ENCODE peak calls at places on chromosomes 5 and 9, in seven cellular contexts. B is tibial artery, Q is OCI-LY7, P is heart right ventricle, V is pancreas, C is PC-3, F is IMR-90. N is an unnamed sample.

GRCh38 chr5:15763754-15764153 is 263.8 kb downstream of the FBXL7 start:
- DNase-seq in F (peak; percentile 51), P (no peak), Q (no peak), V (no peak), B (no peak), C (no peak), N (no peak)

GRCh38 chr5:181217111-181217804 is 5.8 kb upstream of the TRIM41 start:
- DNase-seq in V (peak; percentile 52), F (peak; percentile 55), P (peak; percentile 44), Q (peak; percentile 82), C (peak; percentile 48), B (peak; percentile 79), N (peak; percentile 89)

GRCh38 chr9:80516678-80517077 is 944.9 kb downstream of the TLE4 start:
- DNase-seq in P (no peak), V (no peak), Q (no peak), C (no peak), B (no peak), F (no peak), N (no peak)

GRCh38 chr5:122180146-122180712 is 50.9 kb downstream of the ZNF474 start:
- DNase-seq in B (no peak), F (no peak), C (no peak), Q (no peak), V (no peak), P (no peak), N (no peak)

GRCh38 chr5:148740966-148741742 is 85.3 kb upstream of the ADRB2 start:
- DNase-seq in B (no peak), V (no peak), P (no peak), Q (peak; percentile 58), F (peak; percentile 85), C (peak; percentile 96), N (no peak)

GRCh38 chr5:90747175-90747574 is 188.6 kb downstream of the ADGRV1 start:
- DNase-seq in Q (no peak), F (no peak), P (no peak), B (no peak), C (peak; percentile 82), V (no peak), N (no peak)

GRCh38 chr5:149913449-149914419 is 30.9 kb downstream of the PDE6A start:
- DNase-seq in F (no peak), C (no peak), Q (peak; percentile 16), B (no peak), V (no peak), P (no peak), N (no peak)

GRCh38 chr9:78370991-78371390 is 74.1 kb downstream of the PSAT1 start:
- DNase-seq in C (peak; percentile 23), P (no peak), Q (no peak), V (no peak), F (no peak), B (no peak), N (no peak)

GRCh38 chr9:125785187-125785840 is 38.1 kb downstream of the PBX3 start:
- DNase-seq in C (no peak), V (no peak), P (no peak), F (no peak), Q (no peak), B (no peak), N (no peak)

GRCh38 chr5:96433066-96433447 is at the start of gene PCSK1:
- DNase-seq in C (no peak), F (no peak), B (no peak), P (no peak), Q (no peak), V (no peak), N (no peak)

GRCh38 chr5:138573949-138574670 is 1.1 kb downstream of the HSPA9 start:
- DNase-seq in F (peak; percentile 52), Q (peak; percentile 35), V (no peak), B (no peak), C (peak; percentile 16), P (no peak), N (no peak)

GRCh38 chr5:170501931-170502330 is 1.9 kb upstream of the KCNIP1 start:
- DNase-seq in F (no peak), B (no peak), Q (no peak), P (no peak), V (no peak), C (no peak), N (no peak)

GRCh38 chr9:109264865-109265532 is 55.9 kb downstream of the EPB41L4B start:
- DNase-seq in P (peak; percentile 25), V (peak; percentile 85), F (no peak), B (no peak), C (peak; percentile 47), Q (no peak), N (no peak)

GRCh38 chr9:96688215-96688614 is 33.1 kb upstream of the PRXL2C start:
- DNase-seq in B (no peak), P (no peak), C (no peak), V (no peak), Q (no peak), F (no peak), N (no peak)

GRCh38 chr9:107685399-107685798 is 195.8 kb upstream of the KLF4 start:
- DNase-seq in F (no peak), Q (no peak), V (no peak), P (no peak), B (no peak), C (no peak), N (no peak)

GRCh38 chr5:134578578-134579283 is 53.3 kb downstream of the JADE2 start:
- DNase-seq in Q (no peak), P (no peak), F (no peak), B (peak; percentile 63), C (no peak), V (no peak), N (peak; percentile 73)

GRCh38 chr9:115999498-115999897 is 154.1 kb upstream of the PAPPA start:
- DNase-seq in C (peak; percentile 81), Q (no peak), P (no peak), F (peak; percentile 73), B (no peak), V (no peak), N (no peak)

GRCh38 chr9:128824911-128825310 is 4.7 kb downstream of the SPOUT1 start:
- DNase-seq in P (no peak), C (no peak), V (no peak), Q (no peak), B (no peak), F (no peak), N (no peak)

GRCh38 chr9:128828267-128828666 is 1.3 kb downstream of the SPOUT1 start:
- DNase-seq in F (no peak), Q (no peak), C (no peak), B (no peak), P (no peak), V (no peak), N (no peak)

GRCh38 chr9:128823362-128823902 is 5.1 kb downstream of the ENDOG start:
- DNase-seq in P (no peak), B (no peak), C (no peak), F (no peak), Q (no peak), V (no peak), N (no peak)

GRCh38 chr9:128823903-128824406 is 5.6 kb downstream of the SPOUT1 start:
- DNase-seq in V (no peak), F (no peak), C (no peak), Q (no peak), P (no peak), B (no peak), N (no peak)

GRCh38 chr9:128825923-128826702 is 3.5 kb downstream of the SPOUT1 start:
- DNase-seq in C (no peak), P (no peak), V (no peak), Q (no peak), B (no peak), F (no peak), N (no peak)
- TF ChIP-seq CTCF in C (no peak), P (no peak), V (no peak), Q (no peak), B (no peak), F (no peak), N (no peak)

DNA sequence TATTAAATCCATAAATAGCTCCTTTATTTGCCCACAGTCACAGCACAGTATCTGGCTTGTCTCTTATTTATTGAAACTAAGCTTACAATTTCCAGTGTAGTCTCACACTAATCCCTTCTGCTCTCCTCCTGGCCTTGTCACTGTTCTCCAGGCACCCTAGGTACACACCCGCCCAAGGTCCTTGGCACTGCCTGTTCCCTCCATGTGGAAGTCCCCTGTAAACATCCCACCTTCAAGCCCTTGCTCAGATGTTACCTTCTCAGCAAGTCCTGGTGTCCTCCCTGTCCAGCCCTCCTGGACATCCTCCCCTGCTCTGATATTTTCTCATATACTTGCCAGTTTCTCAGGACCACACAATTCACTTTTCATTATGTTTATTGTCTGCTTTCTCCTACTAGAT is 44.2 kb upstream of the CFAP157 start:
- DNase-seq in B (no peak), P (no peak), F (no peak), C (no peak), V (no peak), Q (no peak), N (no peak)
- H3K27ac ChIP-seq in B (no peak overlapping the region), P (no peak overlapping the region), F (no peak overlapping the region), C (no peak overlapping the region), V (no peak overlapping the region), Q (no peak overlapping the region), N (no peak overlapping the region)

DNA sequence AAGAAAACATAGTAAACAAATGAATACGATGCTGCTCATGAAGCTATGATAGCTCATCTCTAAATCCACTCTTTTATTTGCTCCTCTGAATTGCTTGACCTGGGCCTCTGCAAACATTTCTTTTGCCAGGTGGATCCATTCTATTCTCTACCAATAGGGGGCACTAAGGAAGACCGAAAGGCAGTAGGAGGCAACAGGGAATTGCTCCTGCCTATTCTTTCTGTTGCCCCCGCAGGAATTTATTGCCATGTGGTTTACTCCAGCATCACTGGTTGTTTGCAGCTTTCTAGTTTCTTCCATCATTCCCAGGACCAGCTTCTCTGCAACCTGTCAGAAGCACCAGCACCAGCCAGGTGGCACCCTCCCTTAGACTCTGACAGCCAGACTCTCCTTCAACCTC is 5.3 kb downstream of the GAPT start:
- DNase-seq in Q (no peak), B (no peak), C (no peak), P (no peak), V (no peak), F (no peak), N (no peak)
- TF ChIP-seq CTCF in Q (peak; percentile 58), B (no peak), C (peak; percentile 30), P (peak; percentile 38), V (no peak), F (peak; percentile 1), N (peak; percentile 10)

GRCh38 chr5:8061140-8061469 is 192.2 kb downstream of the MTRR start:
- DNase-seq in Q (no peak), V (no peak), P (no peak), F (no peak), C (no peak), B (no peak), N (no peak)

GRCh38 chr5:8060235-8061139 is 191.5 kb downstream of the MTRR start:
- DNase-seq in P (no peak), V (no peak), F (no peak), Q (no peak), C (no peak), B (no peak), N (peak; percentile 73)

GRCh38 chr5:8058626-8059180 is 189.8 kb downstream of the MTRR start:
- DNase-seq in F (no peak), Q (no peak), P (no peak), V (no peak), C (no peak), B (no peak), N (no peak)

GRCh38 chr5:8059337-8059736 is 190.4 kb downstream of the MTRR start:
- DNase-seq in P (no peak), Q (no peak), V (no peak), F (no peak), B (no peak), C (no peak), N (no peak)

DNA sequence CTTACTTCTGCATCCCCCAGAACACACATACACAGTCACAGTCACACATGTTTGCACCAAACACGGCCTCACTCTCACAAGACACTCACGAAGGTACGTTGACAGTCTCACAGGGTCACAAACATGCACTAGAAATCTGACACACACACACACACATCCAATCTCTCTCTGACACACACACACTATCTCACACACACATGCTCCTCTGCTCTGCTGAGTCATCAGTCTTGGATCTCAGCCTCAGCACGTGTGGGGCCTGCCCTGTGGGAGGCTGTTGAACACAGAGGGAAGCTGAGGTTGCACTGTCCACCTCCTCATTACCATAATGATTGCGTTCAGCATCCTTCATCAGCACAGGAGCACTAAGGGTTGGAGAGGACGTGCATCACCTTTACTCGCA is 188.8 kb downstream of the MTRR start:
- DNase-seq in V (no peak), P (no peak), Q (no peak), C (peak; percentile 25), B (no peak), F (peak; percentile 56), N (no peak)
- H3K27ac ChIP-seq in V (no peak overlapping the region), P (no peak overlapping the region), Q (no peak overlapping the region), C (no peak overlapping the region), B (no peak overlapping the region), F (no peak overlapping the region), N (no peak overlapping the region)

N was measured in spleen.